ENCODE peak calls at places on chromosomes 5 and 9, in seven cellular contexts. H is neuronal stem cell, F is IMR-90, X is H9, A is H1, M is mesenchymal stem cell, G is trophoblast cell. C is an unnamed sample.

GRCh38 chr9:79377315-79377855 is 194.4 kb upstream of the TLE4 start:
- DNase-seq in F (peak), H (no peak), X (no peak), G (no peak), A (no peak), M (peak), C (no peak)

GRCh38 chr9:86772289-86772982 is 174.9 kb downstream of the GAS1 start:
- DNase-seq in H (no peak), G (no peak), F (no peak), M (no peak), A (no peak), X (no peak), C (no peak)

GRCh38 chr5:17412760-17413671 is 85.0 kb upstream of the TAF11L2 start:
- DNase-seq in G (peak), A (no peak), M (no peak), H (no peak), F (no peak), X (no peak), C (peak)

GRCh38 chr9:106883030-106883429 is 20.1 kb downstream of the ZNF462 start:
- DNase-seq in G (no peak), M (no peak), A (no peak), F (no peak), H (no peak), X (no peak), C (no peak)

GRCh38 chr9:27124151-27124550 is 15.1 kb downstream of the TEK start:
- DNase-seq in M (peak), X (no peak), H (no peak), F (peak), G (no peak), A (no peak), C (no peak)

GRCh38 chr9:88388886-88389617 is 808 bp downstream of the SPIN1 start:
- DNase-seq in G (peak), H (peak), X (peak), M (peak), A (no peak), F (peak), C (peak)

GRCh38 chr9:5446451-5447236 is 3.7 kb upstream of the CD274 start:
- DNase-seq in X (no peak), G (peak), H (no peak), F (peak), M (no peak), A (no peak), C (no peak)

GRCh38 chr9:112917987-112918362 is 27.3 kb upstream of the SLC46A2 start:
- DNase-seq in X (no peak), G (no peak), A (no peak), M (no peak), F (no peak), H (no peak), C (no peak)

GRCh38 chr9:38337095-38337494 is 55.4 kb upstream of the ALDH1B1 start:
- DNase-seq in G (no peak), M (no peak), A (no peak), H (no peak), F (no peak), X (no peak), C (no peak)

GRCh38 chr5:19531374-19531952 is 456.5 kb downstream of the CDH18 start:
- DNase-seq in H (no peak), F (no peak), A (no peak), G (peak), M (no peak), X (no peak), C (no peak)

GRCh38 chr5:4212071-4212739 is 616.6 kb downstream of the IRX1 start:
- DNase-seq in X (no peak), H (no peak), G (no peak), A (no peak), M (no peak), F (no peak), C (peak)
- H2AK5ac ChIP-seq in X (no peak), H (peak), G (no peak), A (peak), M (no peak), F (no peak), C (peak)

GRCh38 chr5:144102361-144102760 is 68.1 kb downstream of the YIPF5 start:
- DNase-seq in M (no peak), F (peak), G (no peak), H (no peak), A (no peak), X (no peak), C (no peak)
- H2AK5ac ChIP-seq in M (no peak), F (no peak), G (no peak), H (no peak), A (no peak), X (no peak), C (no peak)

DNA sequence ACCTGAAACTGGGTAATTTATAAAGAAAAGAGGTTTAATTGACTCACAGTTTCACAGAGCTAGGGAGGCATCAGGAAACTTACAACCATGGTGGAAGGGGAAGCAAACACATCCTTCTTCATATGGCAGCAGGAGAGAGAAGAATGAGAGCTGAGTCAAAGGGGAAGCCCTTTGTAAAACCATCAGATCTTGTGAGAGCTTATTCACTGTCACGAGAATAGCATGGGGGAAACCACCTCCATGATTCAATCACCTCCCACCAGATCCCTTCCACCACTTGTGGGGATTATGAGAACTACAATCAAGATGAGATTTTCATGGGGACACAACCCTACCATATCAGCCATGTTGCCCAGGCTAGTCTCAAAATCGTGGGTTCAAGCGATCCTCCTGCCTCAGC is 143.4 kb downstream of the FGF18 start:
- DNase-seq in M (peak), X (no peak), F (peak), A (no peak), H (no peak), G (no peak), C (no peak)
- H2AK5ac ChIP-seq in M (no peak), X (no peak), F (no peak), A (no peak), H (no peak), G (no peak), C (no peak)

GRCh38 chr5:152427691-152428090 is 22.6 kb upstream of the NMUR2 start:
- DNase-seq in X (no peak), F (no peak), M (no peak), A (no peak), H (no peak), G (no peak), C (no peak)

GRCh38 chr5:152425083-152425482 is 20.0 kb upstream of the NMUR2 start:
- DNase-seq in G (no peak), X (no peak), H (no peak), M (no peak), F (no peak), A (no peak), C (no peak)
- H2AK5ac ChIP-seq in G (no peak), X (no peak), H (no peak), M (no peak), F (no peak), A (no peak), C (no peak)